ENCODE peak calls at places on chromosome 19, in nine cellular contexts. R is activated B cell treated with CpG ODN at 0.5 μM for 24 hours; O is A172; X is stimulated activated naive CD4-positive, alpha-beta T cell treated with Interleukin-2 at 50 U/mL for 16 hours; D is AG09309; U is posterior vena cava; L is Kasumi-1; G is amniotic stem cell; Y is choroid plexus epithelial cell. H is an unnamed sample.

GRCh38 chr19:18776736-18777135 is 14.4 kb downstream of the COMP start:
- DNase-seq in R (no peak), O (no peak), X (no peak), D (no peak), U (no peak), L (no peak), G (no peak), Y (no peak), H (no peak)

GRCh38 chr19:50461066-50461875 is 15.0 kb upstream of the EMC10 start:
- DNase-seq in R (peak), O (peak), X (peak), D (peak), U (no peak), L (peak), G (peak), Y (peak), H (peak)

GRCh38 chr19:34363094-34363493 is 1.9 kb upstream of the GPI start:
- DNase-seq in R (no peak), O (no peak), X (no peak), D (no peak), U (no peak), L (no peak), G (no peak), Y (no peak), H (no peak)

GRCh38 chr19:27776020-27776419 is 1436.9 kb downstream of the UQCRFS1 start:
- DNase-seq in R (no peak), O (peak), X (no peak), D (no peak), U (no peak), L (peak), G (no peak), Y (peak), H (no peak)

GRCh38 chr19:35487821-35488220 is 2.4 kb downstream of the KRTDAP start:
- DNase-seq in R (no peak), O (no peak), X (no peak), D (no peak), U (no peak), L (no peak), G (no peak), Y (no peak), H (no peak)

GRCh38 chr19:30173593-30174356 is 198.4 kb upstream of the ZNF536 start:
- DNase-seq in R (no peak), O (no peak), X (no peak), D (no peak), U (no peak), L (no peak), G (no peak), Y (no peak), H (no peak)

GRCh38 chr19:10227215-10227971 is 3.7 kb downstream of the S1PR2 start:
- DNase-seq in R (no peak), O (no peak), X (no peak), D (no peak), U (no peak), L (no peak), G (no peak), Y (peak), H (no peak)

GRCh38 chr19:17020380-17020779 is 6.2 kb downstream of the CPAMD8 start:
- DNase-seq in R (no peak), O (no peak), X (no peak), D (no peak), U (no peak), L (no peak), G (no peak), Y (no peak), H (no peak)

GRCh38 chr19:13172335-13173128 is 22.3 kb downstream of the IER2 start:
- DNase-seq in R (no peak), O (peak), X (peak), D (no peak), U (peak), L (peak), G (peak), Y (peak), H (peak)

GRCh38 chr19:14073232-14073924 is 792 bp downstream of the MISP3 start:
- DNase-seq in R (peak), O (peak), X (peak), D (peak), U (peak), L (peak), G (no peak), Y (peak), H (peak)

GRCh38 chr19:12034610-12035009 is 869 bp downstream of the ZNF433 start:
- DNase-seq in R (no peak), O (no peak), X (no peak), D (no peak), U (no peak), L (peak), G (no peak), Y (peak), H (no peak)

GRCh38 chr19:8355631-8356402 is 8.1 kb upstream of the ANGPTL4 start:
- DNase-seq in R (no peak), O (peak), X (no peak), D (peak), U (peak), L (no peak), G (no peak), Y (peak), H (no peak)

GRCh38 chr19:56838930-56839664 is 1.4 kb downstream of the PEG3 start:
- DNase-seq in R (no peak), O (no peak), X (no peak), D (no peak), U (peak), L (no peak), G (no peak), Y (peak), H (no peak)

GRCh38 chr19:40751065-40751923 is at the start of gene SNRPA:
- DNase-seq in R (no peak), O (peak), X (peak), D (peak), U (peak), L (peak), G (peak), Y (peak), H (no peak)

GRCh38 chr19:43784251-43784980 is 3.6 kb upstream of the KCNN4 start:
- DNase-seq in R (peak), O (peak), X (peak), D (peak), U (peak), L (peak), G (peak), Y (peak), H (no peak)

GRCh38 chr19:47541507-47541906 is 26.6 kb upstream of the NAPA start:
- DNase-seq in R (no peak), O (no peak), X (no peak), D (no peak), U (no peak), L (no peak), G (no peak), Y (no peak), H (no peak)

GRCh38 chr19:48501446-48501960 is 10.1 kb downstream of the LMTK3 start:
- DNase-seq in R (no peak), O (no peak), X (peak), D (no peak), U (no peak), L (peak), G (no peak), Y (no peak), H (peak)

GRCh38 chr19:33469171-33470039 is 52.2 kb downstream of the PEPD start:
- DNase-seq in R (no peak), O (no peak), X (no peak), D (no peak), U (peak), L (no peak), G (no peak), Y (no peak), H (no peak)

GRCh38 chr19:50729894-50730293 is 6.7 kb downstream of the CLEC11A start:
- DNase-seq in R (no peak), O (no peak), X (no peak), D (no peak), U (no peak), L (no peak), G (no peak), Y (no peak), H (no peak)